ENCODE peak calls at places on chromosomes 5 and 9, in eight cellular contexts. One of them, this sample, is unnamed.

GRCh38 chr5:177429248-177430045 is 3.0 kb downstream of the GRK6 start:
- DNase-seq in pons: peak
- DNase-seq in NCI-H2081: no peak
- DNase-seq in ovary: no peak
- DNase-seq in nucleus accumbens: peak
- DNase-seq in NCI-H1694: no peak
- DNase-seq in GM12891: no peak
- DNase-seq in HFF-Myc: no peak
- DNase-seq in this sample: no peak

GRCh38 chr9:131605770-131606590 is 60.7 kb downstream of the PRRT1B start:
- DNase-seq in pons: no peak
- DNase-seq in NCI-H2081: no peak
- DNase-seq in ovary: no peak
- DNase-seq in nucleus accumbens: no peak
- DNase-seq in NCI-H1694: no peak
- DNase-seq in GM12891: no peak
- DNase-seq in HFF-Myc: no peak
- DNase-seq in this sample: no peak

GRCh38 chr9:72577212-72577753 is 55.9 kb downstream of the TMC1 start:
- DNase-seq in pons: no peak
- DNase-seq in NCI-H2081: no peak
- DNase-seq in ovary: no peak
- DNase-seq in nucleus accumbens: no peak
- DNase-seq in NCI-H1694: no peak
- DNase-seq in GM12891: no peak
- DNase-seq in HFF-Myc: peak
- DNase-seq in this sample: no peak

GRCh38 chr9:35000535-35001284 is 11.2 kb downstream of the DNAJB5 start:
- DNase-seq in pons: no peak
- DNase-seq in NCI-H2081: no peak
- DNase-seq in ovary: no peak
- DNase-seq in nucleus accumbens: no peak
- DNase-seq in NCI-H1694: no peak
- DNase-seq in GM12891: no peak
- DNase-seq in HFF-Myc: no peak
- DNase-seq in this sample: no peak

GRCh38 chr5:95554331-95554646 is 488 bp downstream of the SKIC3 start:
- DNase-seq in pons: no peak
- DNase-seq in NCI-H2081: no peak
- DNase-seq in ovary: no peak
- DNase-seq in nucleus accumbens: no peak
- DNase-seq in NCI-H1694: no peak
- DNase-seq in GM12891: no peak
- DNase-seq in HFF-Myc: no peak
- DNase-seq in this sample: no peak

GRCh38 chr5:132392978-132393825 is 23.7 kb downstream of the SLC22A5 start:
- DNase-seq in pons: no peak
- DNase-seq in NCI-H2081: no peak
- DNase-seq in ovary: no peak
- DNase-seq in nucleus accumbens: no peak
- DNase-seq in NCI-H1694: peak
- DNase-seq in GM12891: no peak
- DNase-seq in HFF-Myc: no peak
- DNase-seq in this sample: no peak

GRCh38 chr9:29285818-29286217 is 1712.5 kb upstream of the C9orf72 start:
- DNase-seq in pons: peak
- DNase-seq in NCI-H2081: peak
- DNase-seq in ovary: no peak
- DNase-seq in nucleus accumbens: no peak
- DNase-seq in NCI-H1694: no peak
- DNase-seq in GM12891: no peak
- DNase-seq in HFF-Myc: no peak
- DNase-seq in this sample: no peak

GRCh38 chr5:157459715-157460599 is at the start of gene NIPAL4:
- DNase-seq in pons: no peak
- DNase-seq in NCI-H2081: no peak
- DNase-seq in ovary: no peak
- DNase-seq in nucleus accumbens: peak
- DNase-seq in NCI-H1694: no peak
- DNase-seq in GM12891: peak
- DNase-seq in HFF-Myc: no peak
- DNase-seq in this sample: no peak

GRCh38 chr5:80231243-80231642 is 24.6 kb downstream of the SERINC5 start:
- DNase-seq in pons: no peak
- DNase-seq in NCI-H2081: no peak
- DNase-seq in ovary: no peak
- DNase-seq in nucleus accumbens: no peak
- DNase-seq in NCI-H1694: no peak
- DNase-seq in GM12891: no peak
- DNase-seq in HFF-Myc: no peak
- DNase-seq in this sample: no peak

GRCh38 chr5:66306844-66307315 is 162.8 kb downstream of the SREK1 start:
- DNase-seq in pons: no peak
- DNase-seq in NCI-H2081: no peak
- DNase-seq in ovary: no peak
- DNase-seq in nucleus accumbens: no peak
- DNase-seq in NCI-H1694: no peak
- DNase-seq in GM12891: no peak
- DNase-seq in HFF-Myc: no peak
- DNase-seq in this sample: no peak

GRCh38 chr5:44233691-44234090 is 155.5 kb downstream of the FGF10 start:
- DNase-seq in pons: no peak
- DNase-seq in NCI-H2081: no peak
- DNase-seq in ovary: no peak
- DNase-seq in nucleus accumbens: no peak
- DNase-seq in NCI-H1694: no peak
- DNase-seq in GM12891: no peak
- DNase-seq in HFF-Myc: no peak
- DNase-seq in this sample: no peak

GRCh38 chr9:4987996-4988421 is 2.9 kb downstream of the JAK2 start:
- DNase-seq in pons: peak
- DNase-seq in NCI-H2081: peak
- DNase-seq in ovary: peak
- DNase-seq in nucleus accumbens: peak
- DNase-seq in NCI-H1694: peak
- DNase-seq in GM12891: no peak
- DNase-seq in HFF-Myc: peak
- DNase-seq in this sample: peak

GRCh38 chr5:88236866-88237642 is 31.6 kb downstream of the TMEM161B start:
- DNase-seq in pons: no peak
- DNase-seq in NCI-H2081: no peak
- DNase-seq in ovary: no peak
- DNase-seq in nucleus accumbens: no peak
- DNase-seq in NCI-H1694: no peak
- DNase-seq in GM12891: no peak
- DNase-seq in HFF-Myc: peak
- DNase-seq in this sample: no peak

GRCh38 chr9:68457803-68458202 is 82.9 kb downstream of the TMEM252 start:
- DNase-seq in pons: no peak
- DNase-seq in NCI-H2081: no peak
- DNase-seq in ovary: no peak
- DNase-seq in nucleus accumbens: no peak
- DNase-seq in NCI-H1694: no peak
- DNase-seq in GM12891: no peak
- DNase-seq in HFF-Myc: no peak
- DNase-seq in this sample: no peak

GRCh38 chr9:108813951-108814601 is 41.7 kb downstream of the ACTL7B start:
- DNase-seq in pons: peak
- DNase-seq in NCI-H2081: peak
- DNase-seq in ovary: no peak
- DNase-seq in nucleus accumbens: peak
- DNase-seq in NCI-H1694: peak
- DNase-seq in GM12891: no peak
- DNase-seq in HFF-Myc: peak
- DNase-seq in this sample: no peak

GRCh38 chr5:120464627-120465280 is 654 bp downstream of the PRR16 start:
- DNase-seq in pons: peak
- DNase-seq in NCI-H2081: peak
- DNase-seq in ovary: peak
- DNase-seq in nucleus accumbens: peak
- DNase-seq in NCI-H1694: no peak
- DNase-seq in GM12891: no peak
- DNase-seq in HFF-Myc: no peak
- DNase-seq in this sample: no peak

GRCh38 chr9:108634164-108634563 is 221.6 kb downstream of the ACTL7B start:
- DNase-seq in pons: no peak
- DNase-seq in NCI-H2081: no peak
- DNase-seq in ovary: no peak
- DNase-seq in nucleus accumbens: no peak
- DNase-seq in NCI-H1694: peak
- DNase-seq in GM12891: no peak
- DNase-seq in HFF-Myc: no peak
- DNase-seq in this sample: peak

GRCh38 chr5:109455598-109456096 is 45.9 kb upstream of the PJA2 start:
- DNase-seq in pons: peak
- DNase-seq in NCI-H2081: no peak
- DNase-seq in ovary: no peak
- DNase-seq in nucleus accumbens: no peak
- DNase-seq in NCI-H1694: no peak
- DNase-seq in GM12891: peak
- DNase-seq in HFF-Myc: peak
- DNase-seq in this sample: no peak

GRCh38 chr5:142597546-142598337 is 88.1 kb downstream of the FGF1 start:
- DNase-seq in pons: peak
- DNase-seq in NCI-H2081: no peak
- DNase-seq in ovary: no peak
- DNase-seq in nucleus accumbens: peak
- DNase-seq in NCI-H1694: no peak
- DNase-seq in GM12891: no peak
- DNase-seq in HFF-Myc: peak
- DNase-seq in this sample: no peak

GRCh38 chr5:32044904-32045303 is 129.2 kb downstream of the GOLPH3 start:
- DNase-seq in pons: no peak
- DNase-seq in NCI-H2081: no peak
- DNase-seq in ovary: no peak
- DNase-seq in nucleus accumbens: no peak
- DNase-seq in NCI-H1694: no peak
- DNase-seq in GM12891: no peak
- DNase-seq in HFF-Myc: no peak
- DNase-seq in this sample: no peak

GRCh38 chr9:13387668-13388124 is 108.2 kb upstream of the MPDZ start:
- DNase-seq in pons: no peak
- DNase-seq in NCI-H2081: no peak
- DNase-seq in ovary: no peak
- DNase-seq in nucleus accumbens: no peak
- DNase-seq in NCI-H1694: no peak
- DNase-seq in GM12891: no peak
- DNase-seq in HFF-Myc: no peak
- DNase-seq in this sample: no peak

GRCh38 chr9:83006378-83006777 is 56.6 kb downstream of the RASEF start:
- DNase-seq in pons: no peak
- DNase-seq in NCI-H2081: no peak
- DNase-seq in ovary: no peak
- DNase-seq in nucleus accumbens: no peak
- DNase-seq in NCI-H1694: no peak
- DNase-seq in GM12891: no peak
- DNase-seq in HFF-Myc: no peak
- DNase-seq in this sample: no peak

GRCh38 chr5:159215886-159216285 is 6.5 kb upstream of the RNF145 start:
- DNase-seq in pons: no peak
- DNase-seq in NCI-H2081: no peak
- DNase-seq in ovary: no peak
- DNase-seq in nucleus accumbens: no peak
- DNase-seq in NCI-H1694: no peak
- DNase-seq in GM12891: no peak
- DNase-seq in HFF-Myc: no peak
- DNase-seq in this sample: no peak

GRCh38 chr9:127694890-127695735 is 11.7 kb upstream of the CFAP157 start:
- DNase-seq in pons: no peak
- DNase-seq in NCI-H2081: no peak
- DNase-seq in ovary: no peak
- DNase-seq in nucleus accumbens: no peak
- DNase-seq in NCI-H1694: no peak
- DNase-seq in GM12891: no peak
- DNase-seq in HFF-Myc: peak
- DNase-seq in this sample: no peak

GRCh38 chr9:137672907-137673791 is 54.3 kb downstream of the EHMT1 start:
- DNase-seq in pons: peak
- DNase-seq in NCI-H2081: peak
- DNase-seq in ovary: no peak
- DNase-seq in nucleus accumbens: no peak
- DNase-seq in NCI-H1694: peak
- DNase-seq in GM12891: peak
- DNase-seq in HFF-Myc: peak
- DNase-seq in this sample: peak

GRCh38 chr9:97906236-97906831 is 16.0 kb downstream of the TRMO start:
- DNase-seq in pons: peak
- DNase-seq in NCI-H2081: no peak
- DNase-seq in ovary: no peak
- DNase-seq in nucleus accumbens: peak
- DNase-seq in NCI-H1694: no peak
- DNase-seq in GM12891: no peak
- DNase-seq in HFF-Myc: no peak
- DNase-seq in this sample: no peak

GRCh38 chr5:54063817-54064216 is 246.6 kb downstream of the ARL15 start:
- DNase-seq in pons: no peak
- DNase-seq in NCI-H2081: no peak
- DNase-seq in ovary: no peak
- DNase-seq in nucleus accumbens: no peak
- DNase-seq in NCI-H1694: no peak
- DNase-seq in GM12891: no peak
- DNase-seq in HFF-Myc: no peak
- DNase-seq in this sample: no peak

GRCh38 chr9:114969269-114969668 is 38.9 kb upstream of the TNFSF8 start:
- DNase-seq in pons: no peak
- DNase-seq in NCI-H2081: no peak
- DNase-seq in ovary: no peak
- DNase-seq in nucleus accumbens: no peak
- DNase-seq in NCI-H1694: no peak
- DNase-seq in GM12891: no peak
- DNase-seq in HFF-Myc: no peak
- DNase-seq in this sample: no peak

GRCh38 chr5:9170026-9170425 is 375.8 kb downstream of the SEMA5A start:
- DNase-seq in pons: no peak
- DNase-seq in NCI-H2081: no peak
- DNase-seq in ovary: no peak
- DNase-seq in nucleus accumbens: no peak
- DNase-seq in NCI-H1694: no peak
- DNase-seq in GM12891: no peak
- DNase-seq in HFF-Myc: no peak
- DNase-seq in this sample: no peak

GRCh38 chr5:126358525-126358924 is 64.7 kb upstream of the GRAMD2B start:
- DNase-seq in pons: no peak
- DNase-seq in NCI-H2081: no peak
- DNase-seq in ovary: no peak
- DNase-seq in nucleus accumbens: no peak
- DNase-seq in NCI-H1694: no peak
- DNase-seq in GM12891: no peak
- DNase-seq in HFF-Myc: no peak
- DNase-seq in this sample: no peak

GRCh38 chr5:149940077-149940574 is 4.5 kb downstream of the PDE6A start:
- DNase-seq in pons: no peak
- DNase-seq in NCI-H2081: no peak
- DNase-seq in ovary: no peak
- DNase-seq in nucleus accumbens: no peak
- DNase-seq in NCI-H1694: no peak
- DNase-seq in GM12891: no peak
- DNase-seq in HFF-Myc: no peak
- DNase-seq in this sample: no peak

GRCh38 chr9:68653141-68653595 is 51.9 kb upstream of the PIP5K1B start:
- DNase-seq in pons: no peak
- DNase-seq in NCI-H2081: no peak
- DNase-seq in ovary: no peak
- DNase-seq in nucleus accumbens: no peak
- DNase-seq in NCI-H1694: no peak
- DNase-seq in GM12891: peak
- DNase-seq in HFF-Myc: no peak
- DNase-seq in this sample: no peak

GRCh38 chr5:27742805-27743204 is 704.4 kb upstream of the CDH9 start:
- DNase-seq in pons: no peak
- DNase-seq in NCI-H2081: no peak
- DNase-seq in ovary: no peak
- DNase-seq in nucleus accumbens: no peak
- DNase-seq in NCI-H1694: no peak
- DNase-seq in GM12891: no peak
- DNase-seq in HFF-Myc: no peak
- DNase-seq in this sample: no peak

GRCh38 chr9:98775831-98776441 is 20.4 kb downstream of the ANKS6 start:
- DNase-seq in pons: peak
- DNase-seq in NCI-H2081: no peak
- DNase-seq in ovary: no peak
- DNase-seq in nucleus accumbens: peak
- DNase-seq in NCI-H1694: peak
- DNase-seq in GM12891: peak
- DNase-seq in HFF-Myc: peak
- DNase-seq in this sample: peak